ENCODE peak calls at places on chromosomes 13 and 19, in eight cellular contexts. Z is uterus; E is CD8-positive, alpha-beta T cell; A is keratinocyte; B is BJ; W is dorsolateral prefrontal cortex; Y is fibroblast of lung; H is lower lobe of right lung. T is an unnamed sample.

GRCh38 chr19:30741539-30741938 is 369.4 kb downstream of the ZNF536 start:
- DNase-seq in Z (no peak), E (no peak), A (no peak), B (no peak), W (no peak), Y (no peak), H (no peak), T (no peak)

GRCh38 chr13:96460571-96460970 is 370.7 kb downstream of the HS6ST3 start:
- DNase-seq in Z (no peak), E (no peak), A (no peak), B (no peak), W (no peak), Y (no peak), H (no peak), T (no peak)

GRCh38 chr19:38990949-38991697 is 15.6 kb upstream of the FBXO17 start:
- DNase-seq in Z (no peak), E (no peak), A (no peak), B (no peak), W (no peak), Y (no peak), H (peak), T (no peak)

GRCh38 chr19:50870417-50871089 is 2.7 kb upstream of the KLK2 start:
- DNase-seq in Z (no peak), E (no peak), A (no peak), B (no peak), W (no peak), Y (no peak), H (no peak), T (no peak)

GRCh38 chr13:100610399-100611347 is 22.1 kb upstream of the GGACT start:
- DNase-seq in Z (no peak), E (no peak), A (no peak), B (no peak), W (no peak), Y (no peak), H (no peak), T (no peak)

GRCh38 chr13:23987331-23987730 is 90.0 kb upstream of the C1QTNF9B start:
- DNase-seq in Z (no peak), E (no peak), A (no peak), B (peak), W (no peak), Y (peak), H (no peak), T (no peak)

GRCh38 chr13:50797081-50797480 is 46.4 kb downstream of the DLEU7 start:
- DNase-seq in Z (no peak), E (no peak), A (no peak), B (no peak), W (no peak), Y (no peak), H (no peak), T (no peak)

GRCh38 chr13:73268306-73268705 is 209.5 kb downstream of the KLF5 start:
- DNase-seq in Z (no peak), E (no peak), A (peak), B (no peak), W (no peak), Y (peak), H (no peak), T (no peak)

GRCh38 chr19:17091758-17092333 is 16.3 kb downstream of the MYO9B start:
- DNase-seq in Z (no peak), E (peak), A (no peak), B (no peak), W (no peak), Y (no peak), H (peak), T (no peak)

GRCh38 chr13:20159646-20160345 is 1.1 kb downstream of the GJA3 start:
- DNase-seq in Z (no peak), E (no peak), A (no peak), B (no peak), W (no peak), Y (peak), H (no peak), T (no peak)

GRCh38 chr13:32669030-32669646 is 82.9 kb downstream of the PDS5B start:
- DNase-seq in Z (no peak), E (no peak), A (no peak), B (no peak), W (no peak), Y (peak), H (no peak), T (no peak)

GRCh38 chr13:20274466-20274865 is 42.3 kb upstream of the GJB6 start:
- DNase-seq in Z (no peak), E (no peak), A (peak), B (no peak), W (no peak), Y (no peak), H (no peak), T (no peak)

GRCh38 chr13:97437729-97438128 is 3.8 kb downstream of the RAP2A start:
- DNase-seq in Z (no peak), E (no peak), A (no peak), B (no peak), W (no peak), Y (no peak), H (no peak), T (no peak)

GRCh38 chr19:19151418-19151817 is 13.1 kb upstream of the TMEM161A start:
- DNase-seq in Z (no peak), E (no peak), A (no peak), B (no peak), W (no peak), Y (no peak), H (no peak), T (no peak)

GRCh38 chr19:30883071-30883470 is 466.2 kb downstream of the TSHZ3 start:
- DNase-seq in Z (no peak), E (no peak), A (no peak), B (no peak), W (no peak), Y (no peak), H (no peak), T (no peak)

GRCh38 chr19:46616631-46617322 is 8.1 kb downstream of the PTGIR start:
- DNase-seq in Z (no peak), E (no peak), A (no peak), B (no peak), W (no peak), Y (peak), H (no peak), T (no peak)

GRCh38 chr19:3506384-3507340 is 551 bp downstream of the FZR1 start:
- DNase-seq in Z (peak), E (peak), A (no peak), B (no peak), W (no peak), Y (no peak), H (peak), T (no peak)

GRCh38 chr19:7366701-7367420 is 18.1 kb downstream of the ARHGEF18 start:
- DNase-seq in Z (no peak), E (no peak), A (no peak), B (no peak), W (no peak), Y (peak), H (no peak), T (no peak)
- TF ChIP-seq CTCF in Z (no peak), E (peak), A (peak), B (peak), W (peak), Y (peak), H (peak), T (peak)

GRCh38 chr19:35901055-35901644 is 810 bp upstream of the NFKBID start:
- DNase-seq in Z (no peak), E (no peak), A (no peak), B (peak), W (no peak), Y (no peak), H (no peak), T (no peak)
- H3K4me3 ChIP-seq in Z (no peak), E (peak), A (no peak), B (peak), W (peak), Y (no peak), H (peak), T (peak)

GRCh38 chr13:39485314-39485700 is 117.7 kb downstream of the LHFPL6 start:
- DNase-seq in Z (no peak), E (no peak), A (no peak), B (no peak), W (no peak), Y (no peak), H (no peak), T (no peak)
- TF ChIP-seq CTCF in Z (no peak), E (no peak), A (no peak), B (no peak), W (no peak), Y (no peak), H (no peak), T (no peak)

DNA sequence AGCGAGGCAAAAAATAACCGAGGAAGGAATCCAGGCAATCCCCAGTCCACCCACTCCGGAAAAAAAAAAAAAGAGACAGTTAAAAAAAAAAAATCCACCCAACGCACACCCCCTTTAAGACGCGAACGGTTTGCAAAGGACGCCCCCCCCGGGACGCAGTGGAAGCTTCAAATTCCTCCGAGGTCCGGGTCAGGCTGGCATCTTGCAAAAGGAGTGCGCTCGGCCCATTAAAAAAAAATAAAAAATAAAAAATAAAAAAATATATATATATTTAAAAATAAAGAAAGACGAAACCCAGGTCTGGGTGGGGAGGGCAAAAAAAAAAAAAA is 235 bp upstream of the CACNA1A start:
- DNase-seq in Z (no peak), E (no peak), A (no peak), B (no peak), W (peak), Y (no peak), H (no peak), T (no peak)
- H3K4me3 ChIP-seq in Z (no peak), E (no peak), A (no peak), B (peak), W (peak), Y (no peak), H (no peak), T (no peak)

T was measured in epithelial cell of proximal tubule.